ENCODE peak calls at places on chromosome 14, in seven cellular contexts. One of them, this sample, is unnamed.

GRCh38 chr14:105865266-105865903 is 339.0 kb downstream of the TMEM121 start:
- DNase-seq in ovary: peak; percentile 5
- DNase-seq in psoas muscle: no peak
- DNase-seq in osteoblast: peak; percentile 58
- DNase-seq in heart left ventricle: no peak
- DNase-seq in sigmoid colon: peak; percentile 54
- DNase-seq in suprapubic skin: no peak
- DNase-seq in this sample: peak; percentile 34

GRCh38 chr14:56119221-56119967 is 1.2 kb downstream of the PELI2 start:
- DNase-seq in sigmoid colon: peak; percentile 77
- DNase-seq in ovary: peak; percentile 48
- DNase-seq in psoas muscle: peak; percentile 73
- DNase-seq in suprapubic skin: no peak
- DNase-seq in heart left ventricle: peak; percentile 57
- DNase-seq in osteoblast: peak; percentile 76
- DNase-seq in this sample: peak; percentile 72

GRCh38 chr14:105026033-105026785 is 5.3 kb upstream of the CDCA4 start:
- DNase-seq in suprapubic skin: no peak
- DNase-seq in heart left ventricle: no peak
- DNase-seq in psoas muscle: no peak
- DNase-seq in sigmoid colon: no peak
- DNase-seq in ovary: no peak
- DNase-seq in osteoblast: no peak
- DNase-seq in this sample: no peak

GRCh38 chr14:64387232-64387737 is 868 bp upstream of the MTHFD1 start:
- DNase-seq in heart left ventricle: no peak
- DNase-seq in sigmoid colon: no peak
- DNase-seq in psoas muscle: no peak
- DNase-seq in ovary: no peak
- DNase-seq in suprapubic skin: no peak
- DNase-seq in osteoblast: peak; percentile 54
- DNase-seq in this sample: peak; percentile 69

GRCh38 chr14:76307786-76308780 is 67.9 kb upstream of the ESRRB start:
- DNase-seq in osteoblast: no peak
- DNase-seq in psoas muscle: no peak
- DNase-seq in ovary: no peak
- DNase-seq in suprapubic skin: peak; percentile 35
- DNase-seq in heart left ventricle: no peak
- DNase-seq in sigmoid colon: no peak
- DNase-seq in this sample: no peak

GRCh38 chr14:45251912-45252311 is 1.1 kb downstream of the MIS18BP1 start:
- DNase-seq in sigmoid colon: no peak
- DNase-seq in psoas muscle: no peak
- DNase-seq in ovary: no peak
- DNase-seq in heart left ventricle: no peak
- DNase-seq in osteoblast: peak; percentile 32
- DNase-seq in suprapubic skin: no peak
- DNase-seq in this sample: no peak

GRCh38 chr14:103552811-103553210 is 9.6 kb downstream of the BAG5 start:
- DNase-seq in psoas muscle: no peak
- DNase-seq in heart left ventricle: no peak
- DNase-seq in sigmoid colon: no peak
- DNase-seq in suprapubic skin: no peak
- DNase-seq in ovary: no peak
- DNase-seq in osteoblast: no peak
- DNase-seq in this sample: no peak

GRCh38 chr14:38556321-38556720 is 300.4 kb upstream of the CLEC14A start:
- DNase-seq in heart left ventricle: no peak
- DNase-seq in suprapubic skin: no peak
- DNase-seq in sigmoid colon: no peak
- DNase-seq in psoas muscle: no peak
- DNase-seq in ovary: no peak
- DNase-seq in osteoblast: no peak
- DNase-seq in this sample: no peak

GRCh38 chr14:40944521-40944920 is 662.2 kb upstream of the LRFN5 start:
- DNase-seq in psoas muscle: no peak
- DNase-seq in heart left ventricle: no peak
- DNase-seq in sigmoid colon: no peak
- DNase-seq in osteoblast: no peak
- DNase-seq in suprapubic skin: no peak
- DNase-seq in ovary: no peak
- DNase-seq in this sample: no peak

GRCh38 chr14:36521598-36522345 is 1.7 kb upstream of the NKX2-1 start:
- DNase-seq in sigmoid colon: no peak
- DNase-seq in ovary: no peak
- DNase-seq in heart left ventricle: no peak
- DNase-seq in suprapubic skin: no peak
- DNase-seq in osteoblast: peak; percentile 81
- DNase-seq in psoas muscle: no peak
- DNase-seq in this sample: no peak

GRCh38 chr14:99699071-99699760 is 15.1 kb downstream of the CYP46A1 start:
- DNase-seq in suprapubic skin: peak; percentile 44
- DNase-seq in heart left ventricle: no peak
- DNase-seq in sigmoid colon: no peak
- DNase-seq in osteoblast: no peak
- DNase-seq in psoas muscle: no peak
- DNase-seq in ovary: no peak
- DNase-seq in this sample: no peak

GRCh38 chr14:36582011-36582873 is at the start of gene NKX2-8:
- DNase-seq in sigmoid colon: no peak
- DNase-seq in osteoblast: peak; percentile 77
- DNase-seq in suprapubic skin: no peak
- DNase-seq in heart left ventricle: no peak
- DNase-seq in ovary: no peak
- DNase-seq in psoas muscle: no peak
- DNase-seq in this sample: no peak

GRCh38 chr14:23300687-23301223 is 1.9 kb downstream of the PPP1R3E start:
- DNase-seq in ovary: peak; percentile 48
- DNase-seq in osteoblast: no peak
- DNase-seq in psoas muscle: peak; percentile 82
- DNase-seq in sigmoid colon: peak; percentile 83
- DNase-seq in heart left ventricle: peak; percentile 85
- DNase-seq in suprapubic skin: peak; percentile 80
- DNase-seq in this sample: peak; percentile 67

GRCh38 chr14:103190731-103191130 is 67.5 kb downstream of the TNFAIP2 start:
- DNase-seq in heart left ventricle: no peak
- DNase-seq in psoas muscle: no peak
- DNase-seq in suprapubic skin: no peak
- DNase-seq in osteoblast: no peak
- DNase-seq in ovary: no peak
- DNase-seq in sigmoid colon: peak; percentile 48
- DNase-seq in this sample: no peak

GRCh38 chr14:22225526-22226133 is 363.4 kb downstream of the DAD1 start:
- DNase-seq in psoas muscle: no peak
- DNase-seq in osteoblast: peak; percentile 2
- DNase-seq in sigmoid colon: no peak
- DNase-seq in ovary: no peak
- DNase-seq in suprapubic skin: no peak
- DNase-seq in heart left ventricle: no peak
- DNase-seq in this sample: no peak

GRCh38 chr14:73789996-73790581 is 61.5 kb upstream of the PTGR2 start:
- DNase-seq in sigmoid colon: peak; percentile 95
- DNase-seq in ovary: peak; percentile 79
- DNase-seq in heart left ventricle: peak; percentile 80
- DNase-seq in suprapubic skin: no peak
- DNase-seq in psoas muscle: peak; percentile 78
- DNase-seq in osteoblast: peak; percentile 89
- DNase-seq in this sample: no peak

GRCh38 chr14:43003845-43004244 is 1397.2 kb downstream of the LRFN5 start:
- DNase-seq in osteoblast: no peak
- DNase-seq in psoas muscle: no peak
- DNase-seq in sigmoid colon: no peak
- DNase-seq in ovary: no peak
- DNase-seq in heart left ventricle: no peak
- DNase-seq in suprapubic skin: no peak
- DNase-seq in this sample: no peak

GRCh38 chr14:20606190-20606901 is 15.2 kb upstream of the RNASE12 start:
- DNase-seq in heart left ventricle: no peak
- DNase-seq in psoas muscle: no peak
- DNase-seq in sigmoid colon: no peak
- DNase-seq in ovary: no peak
- DNase-seq in suprapubic skin: no peak
- DNase-seq in osteoblast: peak; percentile 88
- DNase-seq in this sample: peak; percentile 49

GRCh38 chr14:68654471-68654941 is 138.4 kb downstream of the ZFP36L1 start:
- DNase-seq in osteoblast: no peak
- DNase-seq in suprapubic skin: no peak
- DNase-seq in heart left ventricle: no peak
- DNase-seq in sigmoid colon: no peak
- DNase-seq in psoas muscle: no peak
- DNase-seq in ovary: peak; percentile 80
- DNase-seq in this sample: no peak

GRCh38 chr14:102295301-102295700 is 9.7 kb downstream of the MOK start:
- DNase-seq in ovary: no peak
- DNase-seq in suprapubic skin: no peak
- DNase-seq in osteoblast: no peak
- DNase-seq in psoas muscle: no peak
- DNase-seq in sigmoid colon: no peak
- DNase-seq in heart left ventricle: no peak
- DNase-seq in this sample: no peak

GRCh38 chr14:100306506-100307214 is 416 bp upstream of the SLC25A29 start:
- DNase-seq in psoas muscle: peak; percentile 94
- DNase-seq in suprapubic skin: peak; percentile 91
- DNase-seq in osteoblast: peak; percentile 100
- DNase-seq in sigmoid colon: peak; percentile 94
- DNase-seq in ovary: peak; percentile 86
- DNase-seq in heart left ventricle: peak; percentile 94
- DNase-seq in this sample: peak; percentile 91

GRCh38 chr14:78356406-78356805 is 186.2 kb downstream of the NRXN3 start:
- DNase-seq in ovary: no peak
- DNase-seq in suprapubic skin: no peak
- DNase-seq in heart left ventricle: no peak
- DNase-seq in sigmoid colon: no peak
- DNase-seq in psoas muscle: no peak
- DNase-seq in osteoblast: no peak
- DNase-seq in this sample: no peak

GRCh38 chr14:90546767-90547166 is 149.9 kb downstream of the CALM1 start:
- DNase-seq in psoas muscle: no peak
- DNase-seq in osteoblast: peak; percentile 73
- DNase-seq in heart left ventricle: no peak
- DNase-seq in sigmoid colon: no peak
- DNase-seq in ovary: no peak
- DNase-seq in suprapubic skin: no peak
- DNase-seq in this sample: no peak
- H3K27ac ChIP-seq in psoas muscle: peak overlapping the region; percentile 74
- H3K27ac ChIP-seq in osteoblast: no peak overlapping the region
- H3K27ac ChIP-seq in heart left ventricle: peak overlapping the region; percentile 81
- H3K27ac ChIP-seq in sigmoid colon: peak overlapping the region; percentile 76
- H3K27ac ChIP-seq in ovary: no peak overlapping the region
- H3K27ac ChIP-seq in suprapubic skin: no peak overlapping the region
- H3K27ac ChIP-seq in this sample: no peak overlapping the region

DNA sequence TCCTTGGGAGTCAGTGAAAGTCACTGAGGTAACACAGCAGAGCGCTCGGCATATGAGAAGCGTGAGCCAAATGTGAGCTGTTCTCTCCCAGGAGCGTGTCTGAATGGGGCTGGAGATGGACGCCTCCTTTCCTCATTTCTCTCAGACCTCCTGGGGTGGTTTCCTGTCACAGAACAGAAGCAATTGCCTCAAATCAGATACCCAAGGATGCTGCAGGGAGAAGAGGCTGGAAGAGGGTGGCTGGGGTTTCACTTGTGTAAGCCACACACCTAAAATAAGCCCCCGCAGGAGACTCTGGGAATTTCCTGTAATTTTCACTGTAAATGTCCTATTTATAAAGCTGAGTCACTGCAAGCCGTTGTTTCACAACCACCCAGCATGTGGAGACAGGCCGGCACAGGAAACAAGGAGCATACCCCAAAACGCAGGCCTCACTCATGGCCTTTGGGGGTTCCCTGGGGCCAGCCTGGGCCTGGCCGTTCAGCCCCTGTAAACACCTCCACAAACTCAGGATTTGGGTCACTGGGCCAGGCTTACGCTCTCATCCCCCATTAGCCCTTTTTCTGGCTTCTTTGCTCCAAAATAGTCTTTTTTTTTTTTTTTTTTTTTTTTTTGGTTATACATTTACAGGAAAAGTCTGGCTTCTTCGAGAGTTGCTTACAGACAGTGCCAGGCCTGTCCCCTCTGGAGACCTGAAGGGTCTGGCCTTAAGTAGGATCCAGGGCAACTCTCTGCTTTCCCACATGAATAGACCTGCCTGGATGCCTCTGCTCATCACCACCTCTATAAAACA is 55.3 kb downstream of the VCPKMT start:
- DNase-seq in psoas muscle: peak; percentile 67
- DNase-seq in suprapubic skin: no peak
- DNase-seq in ovary: peak; percentile 39
- DNase-seq in sigmoid colon: peak; percentile 86
- DNase-seq in osteoblast: peak; percentile 96
- DNase-seq in heart left ventricle: peak; percentile 56
- DNase-seq in this sample: no peak
- TF ChIP-seq CTCF in psoas muscle: no peak
- TF ChIP-seq CTCF in suprapubic skin: no peak
- TF ChIP-seq CTCF in ovary: no peak
- TF ChIP-seq CTCF in sigmoid colon: peak; percentile 11
- TF ChIP-seq CTCF in osteoblast: peak; percentile 20
- TF ChIP-seq CTCF in heart left ventricle: peak; percentile 3
- TF ChIP-seq CTCF in this sample: no peak

GRCh38 chr14:60738843-60739508 is 4.4 kb downstream of the MNAT1 start:
- DNase-seq in psoas muscle: no peak
- DNase-seq in ovary: peak; percentile 23
- DNase-seq in heart left ventricle: no peak
- DNase-seq in sigmoid colon: no peak
- DNase-seq in osteoblast: no peak
- DNase-seq in suprapubic skin: no peak
- DNase-seq in this sample: no peak

DNA sequence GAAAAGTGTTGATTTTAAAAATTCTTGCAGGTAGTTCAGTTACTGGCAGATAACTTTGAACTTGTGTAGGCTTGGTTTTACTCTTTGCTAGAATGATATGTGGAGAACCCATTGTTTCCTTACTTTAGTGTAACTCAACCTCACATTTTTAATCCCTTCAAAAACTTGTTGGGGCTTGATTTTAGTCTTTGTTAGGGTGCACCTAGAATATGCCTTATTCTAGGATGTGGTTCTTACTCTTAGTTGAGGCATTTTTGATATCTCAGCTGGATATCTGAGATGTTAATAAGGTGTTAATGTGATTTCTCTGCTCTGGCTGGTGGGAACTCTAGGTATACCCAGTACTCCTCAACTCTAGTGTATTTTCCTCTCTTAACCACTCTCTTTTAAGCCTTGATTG is 10.0 kb downstream of the MNAT1 start:
- DNase-seq in ovary: no peak
- DNase-seq in heart left ventricle: no peak
- DNase-seq in sigmoid colon: no peak
- DNase-seq in psoas muscle: no peak
- DNase-seq in suprapubic skin: no peak
- DNase-seq in osteoblast: no peak
- DNase-seq in this sample: no peak
- H3K4me1 ChIP-seq in ovary: no peaks in the 10 kb centered on the region
- H3K4me1 ChIP-seq in heart left ventricle: no peaks in the 10 kb centered on the region
- H3K4me1 ChIP-seq in sigmoid colon: no peaks in the 10 kb centered on the region
- H3K4me1 ChIP-seq in psoas muscle: peaks cover 17% of the 10 kb centered on the region
- H3K4me1 ChIP-seq in suprapubic skin: no peaks in the 10 kb centered on the region
- H3K4me1 ChIP-seq in osteoblast: no peaks in the 10 kb centered on the region
- H3K4me1 ChIP-seq in this sample: no peaks in the 10 kb centered on the region

DNA sequence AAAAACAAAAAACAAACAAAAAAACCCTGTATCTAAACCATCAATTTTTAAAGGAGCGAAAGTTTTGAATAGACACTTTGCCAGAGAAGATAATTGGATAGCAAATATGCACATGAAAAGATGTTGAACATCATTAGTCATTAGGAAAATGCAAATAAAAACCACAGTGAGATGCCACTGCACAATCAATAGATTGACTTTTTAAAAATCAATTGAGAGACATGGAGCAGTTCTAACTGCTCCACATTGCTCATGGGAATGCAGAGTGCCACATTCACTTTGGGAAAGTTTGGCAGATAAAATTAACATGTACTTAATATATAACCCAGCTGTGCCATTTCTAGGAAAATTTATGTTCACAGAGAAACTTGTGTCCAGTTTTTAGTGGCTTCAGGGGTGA is 12.7 kb downstream of the EIF2S1 start:
- DNase-seq in osteoblast: no peak
- DNase-seq in heart left ventricle: no peak
- DNase-seq in psoas muscle: no peak
- DNase-seq in sigmoid colon: no peak
- DNase-seq in suprapubic skin: no peak
- DNase-seq in ovary: no peak
- DNase-seq in this sample: no peak
- H3K27ac ChIP-seq in osteoblast: no peak overlapping the region
- H3K27ac ChIP-seq in heart left ventricle: no peak overlapping the region
- H3K27ac ChIP-seq in psoas muscle: no peak overlapping the region
- H3K27ac ChIP-seq in sigmoid colon: no peak overlapping the region
- H3K27ac ChIP-seq in suprapubic skin: no peak overlapping the region
- H3K27ac ChIP-seq in ovary: no peak overlapping the region
- H3K27ac ChIP-seq in this sample: no peak overlapping the region

This sample was measured in right lobe of liver.